ENCODE peak calls at places on chromosomes 12 and 14, in four cellular contexts. Z is Ammon's horn, N is left ventricle myocardium inferior, S is A172. X is an unnamed sample.
A peak's percentile ranks its signal among the peaks of the same experiment; 100 is the strongest.

GRCh38 chr14:63302135-63302534 is 16.6 kb downstream of the GPHB5 start:
- DNase-seq in Z (no peak), N (no peak), S (no peak), X (no peak)

GRCh38 chr14:35261774-35262173 is 30.4 kb upstream of the PSMA6 start:
- DNase-seq in Z (no peak), N (no peak), S (no peak), X (no peak)

GRCh38 chr12:4353785-4354208 is 25.7 kb downstream of the FGF23 start:
- DNase-seq in Z (no peak), N (no peak), S (no peak), X (no peak)

GRCh38 chr12:85441740-85442139 is 161.7 kb downstream of the ALX1 start:
- DNase-seq in Z (no peak), N (no peak), S (no peak), X (no peak)

GRCh38 chr14:51310453-51311074 is 70.5 kb downstream of the TMX1 start:
- DNase-seq in Z (peak; percentile 72), N (no peak), S (no peak), X (no peak)

GRCh38 chr12:103965255-103965589 is 450 bp upstream of the TDG start:
- DNase-seq in Z (no peak), N (no peak), S (no peak), X (no peak)

GRCh38 chr14:26896447-26896846 is 298.6 kb upstream of the NOVA1 start:
- DNase-seq in Z (no peak), N (no peak), S (peak; percentile 1), X (no peak)

GRCh38 chr12:81081726-81082125 is 3.8 kb downstream of the ACSS3 start:
- DNase-seq in Z (no peak), N (no peak), S (no peak), X (no peak)

GRCh38 chr14:38185661-38186060 is 22.0 kb upstream of the SSTR1 start:
- DNase-seq in Z (no peak), N (no peak), S (no peak), X (no peak)

GRCh38 chr12:13087766-13088165 is 15.7 kb downstream of the GSG1 start:
- DNase-seq in Z (no peak), N (no peak), S (no peak), X (no peak)

GRCh38 chr14:77458249-77458950 is 507 bp downstream of the AHSA1 start:
- DNase-seq in Z (peak; percentile 33), N (no peak), S (peak; percentile 16), X (no peak)

GRCh38 chr12:68623984-68624383 is 13.3 kb downstream of the RAP1B start:
- DNase-seq in Z (no peak), N (no peak), S (peak; percentile 22), X (no peak)

X was measured in kidney.